ENCODE peak calls at places on chromosomes 5 and 9, in seven cellular contexts. W is neural progenitor cell, V is psoas muscle, K is brain microvascular endothelial cell, D is AG10803, C is progenitor cell of endocrine pancreas, T is A549. Q is an unnamed sample.

GRCh38 chr9:115341401-115341800 is 223.4 kb upstream of the TNC start:
- DNase-seq in W (no peak), V (peak; percentile 21), K (no peak), D (peak; percentile 42), C (no peak), T (no peak), Q (no peak)

GRCh38 chr9:91047529-91047928 is 245.9 kb downstream of the SYK start:
- DNase-seq in W (no peak), V (no peak), K (no peak), D (peak; percentile 14), C (no peak), T (no peak), Q (no peak)

GRCh38 chr5:180068519-180069090 is 3.0 kb downstream of the RNF130 start:
- DNase-seq in W (no peak), V (no peak), K (no peak), D (no peak), C (no peak), T (no peak), Q (no peak)

GRCh38 chr9:83327323-83327722 is 210.9 kb downstream of the FRMD3 start:
- DNase-seq in W (peak; percentile 20), V (no peak), K (peak; percentile 23), D (peak; percentile 57), C (no peak), T (peak; percentile 21), Q (no peak)

GRCh38 chr5:74765929-74766328 is 988 bp downstream of the GFM2 start:
- DNase-seq in W (no peak), V (no peak), K (no peak), D (no peak), C (no peak), T (no peak), Q (no peak)

GRCh38 chr5:157485811-157486739 is 26.1 kb downstream of the NIPAL4 start:
- DNase-seq in W (no peak), V (no peak), K (no peak), D (no peak), C (no peak), T (no peak), Q (no peak)

GRCh38 chr5:17305024-17305423 is 87.6 kb downstream of the BASP1 start:
- DNase-seq in W (no peak), V (no peak), K (peak; percentile 78), D (no peak), C (no peak), T (peak; percentile 97), Q (no peak)

GRCh38 chr5:159402328-159402727 is 72.0 kb upstream of the IL12B start:
- DNase-seq in W (no peak), V (no peak), K (no peak), D (no peak), C (no peak), T (no peak), Q (no peak)

GRCh38 chr9:37501957-37502596 is 16.3 kb downstream of the POLR1E start:
- DNase-seq in W (no peak), V (no peak), K (no peak), D (no peak), C (no peak), T (no peak), Q (no peak)

GRCh38 chr9:127694890-127695735 is 11.7 kb upstream of the CFAP157 start:
- DNase-seq in W (no peak), V (no peak), K (no peak), D (peak; percentile 80), C (no peak), T (no peak), Q (no peak)

GRCh38 chr5:65663804-65664521 is 39.1 kb downstream of the SHLD3 start:
- DNase-seq in W (peak; percentile 49), V (no peak), K (no peak), D (peak; percentile 22), C (no peak), T (peak; percentile 29), Q (no peak)

GRCh38 chr5:34849253-34849652 is 10.3 kb downstream of the TTC23L start:
- DNase-seq in W (no peak), V (no peak), K (no peak), D (no peak), C (no peak), T (no peak), Q (no peak)

GRCh38 chr9:74570879-74571512 is 73.9 kb downstream of the RORB start:
- DNase-seq in W (peak; percentile 21), V (no peak), K (peak; percentile 32), D (peak; percentile 11), C (no peak), T (peak; percentile 31), Q (peak; percentile 8)

GRCh38 chr5:13552361-13552760 is 392.1 kb downstream of the DNAH5 start:
- DNase-seq in W (peak; percentile 54), V (no peak), K (no peak), D (no peak), C (no peak), T (no peak), Q (no peak)

GRCh38 chr9:1051286-1052118 is 1.3 kb downstream of the DMRT2 start:
- DNase-seq in W (peak; percentile 67), V (peak; percentile 47), K (no peak), D (peak; percentile 16), C (peak; percentile 71), T (peak; percentile 65), Q (no peak)

GRCh38 chr9:104326912-104327311 is 177.2 kb upstream of the OR13F1 start:
- DNase-seq in W (no peak), V (no peak), K (no peak), D (no peak), C (no peak), T (no peak), Q (no peak)

GRCh38 chr5:28710360-28710759 is 1672.0 kb upstream of the CDH9 start:
- DNase-seq in W (no peak), V (no peak), K (no peak), D (no peak), C (no peak), T (no peak), Q (no peak)

GRCh38 chr9:111013250-111013649 is 25.0 kb downstream of the LPAR1 start:
- DNase-seq in W (no peak), V (no peak), K (no peak), D (no peak), C (no peak), T (no peak), Q (no peak)

GRCh38 chr5:149317281-149318048 is 27.8 kb upstream of the GRPEL2 start:
- DNase-seq in W (peak; percentile 49), V (no peak), K (peak; percentile 28), D (peak; percentile 60), C (no peak), T (peak; percentile 51), Q (peak; percentile 44)

GRCh38 chr5:97570242-97570641 is 387.2 kb upstream of the RIOK2 start:
- DNase-seq in W (no peak), V (no peak), K (no peak), D (no peak), C (no peak), T (no peak), Q (no peak)

GRCh38 chr5:142432961-142433360 is 108.1 kb upstream of the SPRY4 start:
- DNase-seq in W (no peak), V (no peak), K (no peak), D (no peak), C (no peak), T (no peak), Q (peak; percentile 11)

GRCh38 chr5:179766021-179766725 is 27.6 kb upstream of the LTC4S start:
- DNase-seq in W (no peak), V (no peak), K (peak; percentile 69), D (peak; percentile 38), C (no peak), T (no peak), Q (no peak)

GRCh38 chr5:58447231-58447630 is 12.7 kb downstream of the PLK2 start:
- DNase-seq in W (no peak), V (no peak), K (no peak), D (peak; percentile 50), C (no peak), T (no peak), Q (no peak)

DNA sequence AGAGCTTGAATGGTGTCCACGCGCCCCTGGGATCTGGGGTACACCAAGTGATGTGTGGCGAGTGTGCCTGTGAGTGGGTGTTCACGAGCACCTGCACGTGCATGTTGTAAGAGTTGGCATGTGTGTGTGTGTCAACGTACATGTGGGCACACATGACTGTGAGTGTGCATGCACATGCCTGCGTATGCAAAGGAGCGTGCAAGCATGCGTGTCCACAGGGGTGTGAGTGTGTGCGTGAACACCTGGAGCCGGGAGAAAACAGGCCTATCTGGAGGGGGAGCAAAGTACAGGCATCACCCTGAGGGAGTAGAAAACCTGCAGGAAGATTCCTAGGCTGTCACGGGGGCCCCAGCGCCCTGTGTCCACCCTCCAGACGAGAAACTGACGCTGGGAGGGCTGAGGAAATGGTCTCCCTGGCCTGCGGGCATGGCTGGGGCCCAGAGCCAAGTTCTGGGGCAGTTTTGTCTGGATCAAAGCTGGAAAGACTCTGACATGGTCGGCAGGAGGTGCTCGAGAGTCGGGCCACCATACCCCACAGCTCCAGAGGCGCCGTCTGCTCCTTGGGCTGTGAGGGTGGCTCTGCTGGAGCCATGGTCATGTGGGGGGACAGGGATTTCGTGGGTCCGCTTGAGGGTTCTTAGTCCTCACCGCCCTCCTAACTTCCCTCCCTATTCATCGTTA is 31.8 kb downstream of the PTGES start:
- DNase-seq in W (no peak), V (no peak), K (no peak), D (no peak), C (no peak), T (peak; percentile 36), Q (no peak)
- TF ChIP-seq CTCF in W (no peak), V (no peak), K (peak; percentile 30), D (no peak), C (no peak), T (peak; percentile 14), Q (no peak)

GRCh38 chr5:61279725-61280124 is 52.3 kb upstream of the ZSWIM6 start:
- DNase-seq in W (no peak), V (no peak), K (no peak), D (no peak), C (no peak), T (no peak), Q (no peak)

GRCh38 chr5:61274561-61274960 is 57.5 kb upstream of the ZSWIM6 start:
- DNase-seq in W (no peak), V (no peak), K (no peak), D (peak; percentile 83), C (no peak), T (no peak), Q (no peak)

GRCh38 chr5:61275841-61276240 is 56.2 kb upstream of the ZSWIM6 start:
- DNase-seq in W (no peak), V (peak; percentile 58), K (peak; percentile 50), D (peak; percentile 76), C (no peak), T (peak; percentile 61), Q (no peak)

GRCh38 chr5:61277781-61278180 is 54.3 kb upstream of the ZSWIM6 start:
- DNase-seq in W (no peak), V (no peak), K (no peak), D (no peak), C (no peak), T (no peak), Q (peak; percentile 58)

GRCh38 chr5:61277190-61277589 is 54.9 kb upstream of the ZSWIM6 start:
- DNase-seq in W (peak; percentile 55), V (no peak), K (peak; percentile 29), D (peak; percentile 56), C (no peak), T (peak; percentile 43), Q (no peak)
- TF ChIP-seq CTCF in W (peak; percentile 35), V (no peak), K (peak; percentile 67), D (peak; percentile 50), C (no peak), T (no peak), Q (no peak)

GRCh38 chr9:130417602-130418001 is 27.2 kb upstream of the ASS1 start:
- DNase-seq in W (peak; percentile 47), V (no peak), K (no peak), D (no peak), C (no peak), T (peak; percentile 41), Q (no peak)
- TF ChIP-seq CTCF in W (peak; percentile 37), V (no peak), K (peak; percentile 28), D (no peak), C (no peak), T (peak; percentile 24), Q (no peak)

GRCh38 chr5:176444742-176445141 is 3.4 kb upstream of the FAF2 start:
- DNase-seq in W (no peak), V (no peak), K (no peak), D (no peak), C (no peak), T (no peak), Q (no peak)
- TF ChIP-seq CTCF in W (no peak), V (no peak), K (no peak), D (no peak), C (no peak), T (no peak), Q (no peak)